ENCODE peak calls at places on chromosomes 12 and 14, in four cellular contexts. I, X, S and L are unnamed samples.

GRCh38 chr12:102216086-102216691 is 18.6 kb upstream of the PMCH start:
- DNase-seq in X (no peak), I (peak; percentile 75), S (peak; percentile 67), L (no peak)

GRCh38 chr14:92153581-92153980 is 31.8 kb downstream of the CPSF2 start:
- DNase-seq in S (no peak), X (no peak), I (no peak), L (no peak)

GRCh38 chr14:74015965-74016364 is 3.1 kb downstream of the ENTPD5 start:
- DNase-seq in I (no peak), X (no peak), S (no peak), L (no peak)

GRCh38 chr14:90397401-90398314 is 829 bp downstream of the CALM1 start:
- DNase-seq in X (peak; percentile 78), I (peak; percentile 50), S (peak; percentile 68), L (peak; percentile 49)

GRCh38 chr12:27525373-27525772 is 1.4 kb downstream of the PPFIBP1 start:
- DNase-seq in S (peak; percentile 79), X (no peak), I (peak; percentile 90), L (peak; percentile 19)

GRCh38 chr14:21024668-21025373 is at the start of gene NDRG2:
- DNase-seq in S (peak; percentile 38), X (peak; percentile 69), I (peak; percentile 25), L (peak; percentile 75)

GRCh38 chr14:68172216-68172615 is 352.6 kb downstream of the RAD51B start:
- DNase-seq in X (no peak), S (no peak), I (no peak), L (peak; percentile 68)

GRCh38 chr12:47271800-47272230 is 192.1 kb upstream of the AMIGO2 start:
- DNase-seq in I (peak; percentile 22), X (no peak), S (peak; percentile 7), L (no peak)

GRCh38 chr12:122362758-122363157 is 59.7 kb downstream of the CLIP1 start:
- DNase-seq in X (no peak), S (no peak), I (no peak), L (no peak)